ENCODE peak calls at places on chromosomes 12 and 14, in six cellular contexts. R, F, Q, G, P and U are unnamed samples.

GRCh38 chr12:126424696-126425095 is 1359.5 kb downstream of the AACS start:
- DNase-seq in G (no peak), P (no peak), Q (no peak), F (no peak), R (no peak), U (no peak)

GRCh38 chr12:96743606-96744005 is 163.5 kb upstream of the NEDD1 start:
- DNase-seq in F (no peak), P (no peak), G (no peak), R (no peak), Q (peak), U (no peak)

GRCh38 chr12:45681469-45681868 is 48.0 kb upstream of the ARID2 start:
- DNase-seq in R (no peak), G (no peak), F (no peak), Q (no peak), P (no peak), U (no peak)

GRCh38 chr12:58105225-58106119 is 164.1 kb downstream of the ATP23 start:
- DNase-seq in Q (no peak), P (no peak), F (no peak), G (no peak), R (no peak), U (no peak)

GRCh38 chr12:109440851-109441490 is 36.1 kb downstream of the KCTD10 start:
- DNase-seq in P (no peak), G (no peak), R (no peak), F (no peak), Q (peak), U (no peak)

GRCh38 chr12:96295532-96296160 is 101.5 kb downstream of the ELK3 start:
- DNase-seq in F (peak), P (no peak), Q (no peak), R (no peak), G (no peak), U (no peak)

GRCh38 chr14:24365600-24366374 is 2.2 kb upstream of the NFATC4 start:
- DNase-seq in F (peak), Q (peak), R (peak), G (peak), P (peak), U (peak)

GRCh38 chr12:31702047-31702446 is 26.8 kb downstream of the AMN1 start:
- DNase-seq in R (no peak), F (no peak), P (peak), Q (no peak), G (no peak), U (no peak)

GRCh38 chr14:51165415-51165814 is 70.5 kb upstream of the TRIM9 start:
- DNase-seq in Q (no peak), F (no peak), R (no peak), G (no peak), P (no peak), U (no peak)

GRCh38 chr12:52358575-52359350 is 8.5 kb downstream of the KRT85 start:
- DNase-seq in P (peak), R (peak), F (peak), Q (no peak), G (no peak), U (peak)

GRCh38 chr14:34043627-34044372 is 92.9 kb upstream of the EGLN3 start:
- DNase-seq in P (peak), Q (peak), R (no peak), F (no peak), G (no peak), U (peak)

GRCh38 chr12:120674172-120674571 is 12.8 kb upstream of the MLEC start:
- DNase-seq in G (no peak), P (no peak), Q (no peak), R (no peak), F (peak), U (no peak)

GRCh38 chr12:10453144-10453543 is at the start of gene KLRC1:
- DNase-seq in R (no peak), P (no peak), G (no peak), Q (no peak), F (no peak), U (no peak)

GRCh38 chr12:65968889-65969509 is 144.7 kb downstream of the HMGA2 start:
- DNase-seq in P (no peak), G (no peak), F (no peak), R (no peak), Q (no peak), U (no peak)

GRCh38 chr12:21627924-21628323 is 23.3 kb upstream of the GYS2 start:
- DNase-seq in F (no peak), R (no peak), P (no peak), G (no peak), Q (peak), U (no peak)